ENCODE peak calls at places on chromosomes 3 and 15, in seven cellular contexts. Y is heart left ventricle, D is neural progenitor cell, O is breast epithelium, A is Panc1, N is PC-3, E is aorta. H is an unnamed sample. For H3K4me1 and H3K9me3, the result is how much of the 10 kb centered on the place peaks cover.

GRCh38 chr3:62201438-62202035 is 171.8 kb downstream of the FEZF2 start:
- DNase-seq in Y (no peak), D (peak), O (no peak), A (peak), N (peak), E (no peak), H (no peak)

GRCh38 chr3:158233791-158234190 is 123.9 kb downstream of the RSRC1 start:
- DNase-seq in Y (no peak), D (no peak), O (no peak), A (no peak), N (no peak), E (no peak), H (no peak)

GRCh38 chr3:22450785-22451400 is 699.9 kb upstream of the ZNF385D start:
- DNase-seq in Y (no peak), D (no peak), O (no peak), A (no peak), N (no peak), E (no peak), H (no peak)

GRCh38 chr3:196246612-196247308 is 30.4 kb downstream of the SLC51A start:
- DNase-seq in Y (no peak), D (no peak), O (no peak), A (no peak), N (peak), E (no peak), H (peak)

GRCh38 chr15:59169337-59169736 is 37.3 kb upstream of the LDHAL6B start:
- DNase-seq in Y (no peak), D (no peak), O (no peak), A (no peak), N (peak), E (no peak), H (no peak)

GRCh38 chr3:60577601-60578000 is 673.7 kb downstream of the FHIT start:
- DNase-seq in Y (no peak), D (no peak), O (no peak), A (no peak), N (no peak), E (no peak), H (no peak)

GRCh38 chr3:129530331-129530761 is 1.9 kb downstream of the RHO start:
- DNase-seq in Y (no peak), D (peak), O (no peak), A (no peak), N (no peak), E (no peak), H (no peak)

GRCh38 chr3:119562307-119562961 is 3.0 kb upstream of the CD80 start:
- DNase-seq in Y (peak), D (no peak), O (no peak), A (no peak), N (no peak), E (no peak), H (peak)

GRCh38 chr15:60937278-60937677 is 291.8 kb downstream of the RORA start:
- DNase-seq in Y (no peak), D (no peak), O (no peak), A (no peak), N (no peak), E (no peak), H (no peak)

GRCh38 chr3:67384790-67385397 is 269.5 kb downstream of the SUCLG2 start:
- DNase-seq in Y (no peak), D (peak), O (no peak), A (no peak), N (peak), E (no peak), H (peak)

GRCh38 chr15:88647362-88648105 is 8.7 kb downstream of the ISG20 start:
- DNase-seq in Y (no peak), D (no peak), O (no peak), A (no peak), N (peak), E (peak), H (no peak)

GRCh38 chr3:57274845-57275244 is 17.6 kb downstream of the ASB14 start:
- DNase-seq in Y (no peak), D (no peak), O (no peak), A (no peak), N (no peak), E (no peak), H (no peak)

GRCh38 chr3:176759815-176760506 is 437.3 kb downstream of the TBL1XR1 start:
- DNase-seq in Y (no peak), D (no peak), O (no peak), A (no peak), N (no peak), E (no peak), H (no peak)

GRCh38 chr15:48695088-48695834 is 49.8 kb upstream of the FBN1 start:
- DNase-seq in Y (no peak), D (no peak), O (no peak), A (no peak), N (peak), E (no peak), H (no peak)

GRCh38 chr15:31598620-31599019 is 272.0 kb downstream of the KLF13 start:
- DNase-seq in Y (no peak), D (peak), O (no peak), A (no peak), N (peak), E (no peak), H (no peak)

DNA sequence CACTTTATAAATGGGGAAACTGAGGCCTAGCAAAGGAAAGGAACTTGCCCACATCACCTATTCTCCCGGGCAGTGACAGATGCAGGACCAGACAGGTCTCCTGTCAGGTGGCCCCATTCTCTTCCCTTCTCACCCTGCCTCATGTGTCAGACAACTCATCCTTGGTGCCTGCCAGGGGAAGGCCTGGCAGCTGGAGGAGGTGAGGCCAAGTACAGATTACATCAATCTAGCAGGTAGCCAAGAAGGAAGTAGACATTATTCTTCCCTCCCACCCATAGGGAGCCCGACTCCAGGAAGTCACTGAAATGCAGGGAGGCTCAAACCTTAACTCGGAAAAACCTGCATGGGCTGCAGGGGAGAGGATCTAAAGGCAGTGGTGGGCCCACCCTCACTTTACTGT is 39.6 kb downstream of the DAPK2 start:
- DNase-seq in Y (peak), D (no peak), O (no peak), A (no peak), N (no peak), E (no peak), H (no peak)
- H3K4me1 ChIP-seq in Y (under half), D (under half), O (under half), A (under half), N (under half), E (under half), H (under half)

GRCh38 chr15:100918690-100919480 is at the start of gene LRRK1:
- DNase-seq in Y (peak), D (peak), O (no peak), A (no peak), N (peak), E (peak), H (no peak)
- H3K9me3 ChIP-seq in Y (under half), D (under half), O (under half), A (under half), N (under half), E (under half), H (under half)

DNA sequence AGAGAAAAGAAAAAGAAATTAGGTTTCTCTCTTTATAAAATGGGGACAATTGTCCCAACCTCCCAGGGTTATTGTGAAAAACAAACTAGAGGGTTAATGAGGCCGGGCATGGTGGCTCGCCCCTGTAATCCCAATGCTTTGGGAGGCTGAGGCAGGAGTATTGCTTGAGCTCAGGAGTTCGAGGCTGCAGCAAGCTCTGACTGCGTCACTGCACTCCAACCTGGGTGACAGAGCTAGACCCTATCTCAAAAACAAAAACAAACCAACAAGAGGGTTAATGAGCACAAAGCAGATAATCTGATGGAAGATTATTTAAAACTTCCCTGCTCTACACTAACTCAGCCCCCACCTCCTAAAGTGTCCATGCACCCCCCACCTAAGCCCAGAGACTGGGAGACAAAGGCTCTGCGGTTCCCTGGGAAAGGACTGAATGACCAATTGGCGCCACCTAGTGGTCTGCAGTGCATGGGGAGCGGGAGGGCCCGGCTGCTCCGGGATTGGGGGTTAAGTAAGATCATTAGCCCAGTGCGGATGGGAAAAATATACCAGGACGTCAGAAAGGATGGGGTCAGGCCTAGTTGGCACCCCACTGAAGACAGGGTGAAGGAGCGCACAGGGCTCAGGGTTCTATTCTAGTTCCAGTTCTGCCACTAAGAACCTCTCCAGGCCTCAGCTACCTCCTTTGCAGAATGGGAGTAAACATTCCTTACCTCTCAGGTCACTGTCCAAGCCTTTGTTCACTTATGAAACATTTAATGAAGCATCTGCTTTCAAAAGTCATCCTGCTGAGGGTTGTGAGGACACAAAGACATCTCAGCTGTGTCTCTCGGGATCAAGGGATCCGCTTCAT is 15.6 kb downstream of the PIF1 start:
- DNase-seq in Y (peak), D (peak), O (peak), A (no peak), N (peak), E (peak), H (peak)
- H3K4me1 ChIP-seq in Y (under half), D (half or more), O (under half), A (under half), N (under half), E (under half), H (under half)

DNA sequence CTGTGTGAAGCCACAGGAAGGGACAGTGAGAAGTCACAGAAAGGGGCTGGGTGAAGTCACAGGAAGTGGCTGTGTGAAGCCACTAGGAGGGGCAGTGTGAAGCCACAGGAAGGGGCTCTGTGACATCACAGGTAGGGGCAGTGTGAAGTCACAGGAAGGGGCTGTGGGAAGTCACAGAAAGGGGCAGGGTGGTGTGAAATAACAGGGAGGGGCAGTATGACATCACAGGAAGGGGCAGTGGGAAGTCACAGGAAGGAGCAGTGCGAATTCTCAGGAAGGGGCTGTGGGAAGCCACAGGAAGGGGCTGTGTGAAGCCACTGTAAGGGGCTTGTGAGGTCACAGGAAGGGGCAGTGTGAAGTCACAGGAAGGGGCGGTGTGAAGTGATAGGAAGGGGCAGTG is 35.9 kb downstream of the GASK1A start:
- DNase-seq in Y (no peak), D (no peak), O (no peak), A (no peak), N (no peak), E (no peak), H (no peak)
- H3K9me3 ChIP-seq in Y (under half), D (under half), O (under half), A (under half), N (under half), E (under half), H (under half)

GRCh38 chr15:74233864-74234597 is 2.1 kb upstream of the CCDC33 start:
- DNase-seq in Y (no peak), D (no peak), O (no peak), A (no peak), N (no peak), E (no peak), H (no peak)

GRCh38 chr15:74234598-74234875 is 1.6 kb upstream of the CCDC33 start:
- DNase-seq in Y (no peak), D (no peak), O (no peak), A (no peak), N (no peak), E (no peak), H (no peak)

GRCh38 chr15:74231475-74231874 is 4.7 kb upstream of the CCDC33 start:
- DNase-seq in Y (no peak), D (no peak), O (no peak), A (no peak), N (no peak), E (no peak), H (no peak)

GRCh38 chr15:74235962-74236361 is at the start of gene CCDC33:
- DNase-seq in Y (no peak), D (no peak), O (no peak), A (no peak), N (no peak), E (no peak), H (no peak)

DNA sequence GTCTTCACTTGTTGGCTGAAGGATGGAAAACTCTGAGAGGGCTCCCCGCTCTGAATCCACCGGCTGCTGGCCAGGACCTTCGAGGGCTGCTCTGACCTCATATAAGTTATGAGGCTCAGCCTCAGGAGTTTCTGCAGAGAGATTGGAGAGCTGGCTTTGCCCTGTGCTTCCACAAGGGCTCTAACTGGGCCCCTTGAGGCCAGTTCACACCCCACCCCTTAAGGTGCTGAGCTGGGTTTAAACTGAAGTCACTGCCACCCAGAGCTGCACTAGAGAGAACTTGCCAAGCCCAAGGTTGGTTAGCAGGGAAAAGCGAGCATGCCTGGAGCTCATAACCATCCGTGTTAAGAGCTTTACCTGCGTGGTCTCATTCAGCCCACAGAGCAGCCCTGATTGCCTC is 2.8 kb upstream of the CCDC33 start:
- DNase-seq in Y (no peak), D (no peak), O (no peak), A (no peak), N (no peak), E (no peak), H (no peak)
- H3K4me1 ChIP-seq in Y (under half), D (under half), O (under half), A (under half), N (under half), E (under half), H (under half)

GRCh38 chr15:62212746-62213145 is 47.7 kb upstream of the C2CD4B start:
- DNase-seq in Y (no peak), D (no peak), O (no peak), A (no peak), N (no peak), E (no peak), H (peak)
- H3K9me3 ChIP-seq in Y (under half), D (under half), O (under half), A (under half), N (under half), E (under half), H (under half)

GRCh38 chr15:57445872-57446271 is 69.6 kb downstream of the CGNL1 start:
- DNase-seq in Y (no peak), D (no peak), O (no peak), A (no peak), N (no peak), E (no peak), H (no peak)

GRCh38 chr15:57442371-57442770 is 66.1 kb downstream of the CGNL1 start:
- DNase-seq in Y (no peak), D (no peak), O (no peak), A (no peak), N (no peak), E (no peak), H (no peak)

GRCh38 chr15:57443486-57443885 is 67.2 kb downstream of the CGNL1 start:
- DNase-seq in Y (no peak), D (no peak), O (no peak), A (no peak), N (no peak), E (no peak), H (no peak)

GRCh38 chr15:57446393-57446792 is 70.1 kb downstream of the CGNL1 start:
- DNase-seq in Y (no peak), D (no peak), O (no peak), A (no peak), N (no peak), E (no peak), H (no peak)

GRCh38 chr15:57444877-57445513 is 68.7 kb downstream of the CGNL1 start:
- DNase-seq in Y (no peak), D (no peak), O (no peak), A (no peak), N (peak), E (no peak), H (no peak)
- H3K4me1 ChIP-seq in Y (under half), D (under half), O (under half), A (under half), N (under half), E (under half), H (under half)

DNA sequence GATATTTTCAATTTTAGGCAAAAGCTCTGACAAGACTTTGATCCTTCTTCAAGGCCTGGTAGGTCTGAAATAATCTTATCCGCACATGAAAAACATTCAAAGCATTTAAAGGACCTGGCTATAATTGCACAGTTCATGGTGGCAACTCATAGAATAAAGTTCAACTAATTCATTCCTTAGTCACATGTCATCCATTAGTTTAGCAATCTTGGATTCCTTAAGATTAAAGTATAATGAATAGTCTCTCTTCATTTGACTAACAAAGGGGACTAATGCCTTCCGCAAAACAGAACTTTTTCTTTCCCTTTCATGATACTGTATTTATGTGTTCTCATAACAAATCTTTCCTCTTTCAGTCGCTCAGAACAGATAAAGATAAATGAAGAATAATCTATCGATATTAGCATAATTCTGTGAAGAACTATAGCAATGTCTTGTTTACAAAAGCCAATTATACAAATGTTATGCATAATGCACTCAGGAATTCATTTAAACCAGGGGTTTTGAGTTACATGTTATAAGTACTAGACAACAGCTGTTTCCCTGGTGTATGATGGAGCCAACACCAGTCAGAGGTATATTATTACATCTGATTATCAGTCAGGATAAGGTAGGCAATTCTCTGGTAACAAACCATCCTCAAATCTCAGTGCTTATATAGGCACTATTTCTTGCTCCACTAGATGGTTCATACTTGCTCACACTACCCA is 172.5 kb downstream of the POTEB3 start:
- DNase-seq in Y (no peak), D (no peak), O (no peak), A (no peak), N (peak), E (no peak), H (no peak)
- H3K9me3 ChIP-seq in Y (under half), D (half or more), O (under half), A (under half), N (under half), E (under half), H (under half)

DNA sequence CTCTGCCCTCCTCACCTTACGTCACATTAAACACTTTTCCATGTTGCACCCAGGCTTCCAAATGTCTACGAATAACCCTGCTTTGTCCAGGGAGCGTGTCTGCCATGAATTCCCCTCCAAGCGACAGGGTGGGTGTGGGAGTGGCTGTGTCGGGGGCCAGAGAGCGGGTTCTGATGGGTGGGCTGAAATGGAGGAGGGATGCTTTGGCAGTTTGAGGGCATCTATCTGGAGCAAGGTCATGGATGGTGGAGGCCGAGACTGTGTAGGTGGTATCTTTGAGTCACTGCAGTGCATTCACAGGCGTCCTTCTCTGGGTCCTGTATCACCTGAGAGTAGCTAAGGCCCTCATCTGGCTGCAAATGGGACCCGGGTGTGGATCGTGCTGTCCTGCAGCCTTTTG is 36.6 kb downstream of the SMAD6 start:
- DNase-seq in Y (no peak), D (no peak), O (no peak), A (no peak), N (no peak), E (peak), H (no peak)
- H3K4me1 ChIP-seq in Y (under half), D (under half), O (under half), A (half or more), N (under half), E (under half), H (under half)